ENCODE peak calls at places on chromosomes 4 and X, in four cellular contexts. H, I, W and R are unnamed samples.

GRCh38 chrX:2631743-2632532 is 59.2 kb upstream of the CD99 start:
- DNase-seq in W (no peak), I (no peak), H (no peak), R (no peak)

GRCh38 chr4:8705161-8706145 is 112.9 kb downstream of the CPZ start:
- DNase-seq in I (no peak), W (no peak), H (no peak), R (no peak)

GRCh38 chr4:98406819-98407218 is 145.6 kb downstream of the RAP1GDS1 start:
- DNase-seq in W (no peak), I (no peak), H (no peak), R (no peak)

GRCh38 chr4:28947374-28947773 is 1772.8 kb upstream of the PCDH7 start:
- DNase-seq in I (no peak), H (no peak), W (no peak), R (no peak)

GRCh38 chr4:60913026-60913425 is 287.1 kb upstream of the ADGRL3 start:
- DNase-seq in I (no peak), H (no peak), W (no peak), R (no peak)

GRCh38 chr4:56468097-56468422 is 643 bp downstream of the SRP72 start:
- DNase-seq in H (peak; percentile 49), W (no peak), I (no peak), R (no peak)

GRCh38 chr4:7652451-7652871 is 217.7 kb upstream of the PSAPL1 start:
- DNase-seq in H (no peak), W (no peak), I (no peak), R (no peak)

GRCh38 chrX:151722241-151722846 is 6.5 kb downstream of the FATE1 start:
- DNase-seq in H (no peak), I (no peak), W (peak; percentile 31), R (no peak)

GRCh38 chr4:8577972-8578371 is 2.2 kb upstream of the GPR78 start:
- DNase-seq in I (no peak), W (no peak), H (no peak), R (no peak)

GRCh38 chr4:65789850-65790249 is 119.6 kb upstream of the EPHA5 start:
- DNase-seq in H (no peak), W (peak; percentile 45), I (no peak), R (no peak)

GRCh38 chr4:1058198-1058996 is 47.0 kb downstream of the FGFRL1 start:
- DNase-seq in W (no peak), I (no peak), H (no peak), R (no peak)

GRCh38 chr4:164959896-164960295 is 17.6 kb downstream of the TRIM61 start:
- DNase-seq in H (no peak), W (peak; percentile 6), I (no peak), R (no peak)

GRCh38 chr4:1768367-1769034 is 24.6 kb upstream of the FGFR3 start:
- DNase-seq in W (no peak), I (no peak), H (no peak), R (no peak)

GRCh38 chr4:151226004-151226932 is 50.7 kb upstream of the PRSS48 start:
- DNase-seq in H (no peak), I (peak; percentile 70), W (peak; percentile 90), R (no peak)

GRCh38 chr4:62460329-62460728 is 1260.2 kb downstream of the ADGRL3 start:
- DNase-seq in W (no peak), H (no peak), I (no peak), R (no peak)

GRCh38 chrX:154019633-154020499 is at the start of gene IRAK1:
- DNase-seq in W (peak; percentile 43), H (peak; percentile 75), I (no peak), R (peak; percentile 43)

GRCh38 chrX:13099121-13099520 is 54.7 kb upstream of the FAM9C start:
- DNase-seq in H (no peak), I (no peak), W (no peak), R (no peak)

GRCh38 chr4:187840814-187841213 is 154.8 kb upstream of the ZFP42 start:
- DNase-seq in W (no peak), H (no peak), I (no peak), R (no peak)

GRCh38 chr4:39178706-39179105 is 3.6 kb upstream of the WDR19 start:
- DNase-seq in H (no peak), I (no peak), W (no peak), R (no peak)

GRCh38 chr4:4842476-4843441 is 16.7 kb upstream of the MSX1 start:
- DNase-seq in I (no peak), W (no peak), H (no peak), R (no peak)

GRCh38 chrX:133638285-133638684 is 223.0 kb upstream of the GPC4 start:
- DNase-seq in I (no peak), H (no peak), W (no peak), R (no peak)

GRCh38 chrX:12245650-12246645 is 107.7 kb downstream of the FRMPD4 start:
- DNase-seq in W (peak; percentile 76), H (no peak), I (no peak), R (no peak)

GRCh38 chrX:46545111-46546005 is at the start of gene ZNF674:
- DNase-seq in H (peak; percentile 90), W (peak; percentile 89), I (peak; percentile 72), R (peak; percentile 90)

GRCh38 chr4:4860381-4860802 is 927 bp downstream of the MSX1 start:
- DNase-seq in W (peak; percentile 48), I (no peak), H (no peak), R (no peak)

GRCh38 chrX:19751068-19751467 is 136.3 kb downstream of the SH3KBP1 start:
- DNase-seq in W (no peak), H (no peak), I (no peak), R (no peak)

GRCh38 chr4:7194251-7195137 is 2.2 kb downstream of the SORCS2 start:
- DNase-seq in H (peak; percentile 53), W (no peak), I (no peak), R (no peak)

GRCh38 chr4:137510866-137511265 is 21.4 kb downstream of the PCDH18 start:
- DNase-seq in H (no peak), W (peak; percentile 99), I (peak; percentile 84), R (no peak)